ENCODE peak calls at places on chromosome 11, in eight cellular contexts. One of them, this sample, is unnamed.

GRCh38 chr11:33248416-33248957 is 8.7 kb upstream of the HIPK3 start:
- DNase-seq in keratinocyte: no peak
- DNase-seq in HepG2: peak; percentile 25
- DNase-seq in mesenchymal stem cell: peak; percentile 48
- DNase-seq in fibroblast of lung: peak; percentile 89
- DNase-seq in neuronal stem cell: no peak
- DNase-seq in H1: no peak
- DNase-seq in GM12878: no peak
- DNase-seq in this sample: peak; percentile 25

GRCh38 chr11:117792992-117793391 is 4.0 kb downstream of the DSCAML1 start:
- DNase-seq in keratinocyte: no peak
- DNase-seq in HepG2: no peak
- DNase-seq in mesenchymal stem cell: no peak
- DNase-seq in fibroblast of lung: no peak
- DNase-seq in neuronal stem cell: no peak
- DNase-seq in H1: no peak
- DNase-seq in GM12878: no peak
- DNase-seq in this sample: no peak

GRCh38 chr11:101586965-101587364 is 3.2 kb upstream of the TRPC6 start:
- DNase-seq in keratinocyte: no peak
- DNase-seq in HepG2: no peak
- DNase-seq in mesenchymal stem cell: no peak
- DNase-seq in fibroblast of lung: no peak
- DNase-seq in neuronal stem cell: no peak
- DNase-seq in H1: no peak
- DNase-seq in GM12878: no peak
- DNase-seq in this sample: no peak

GRCh38 chr11:11977206-11977938 is 31.1 kb downstream of the DKK3 start:
- DNase-seq in keratinocyte: no peak
- DNase-seq in HepG2: no peak
- DNase-seq in mesenchymal stem cell: peak; percentile 93
- DNase-seq in fibroblast of lung: peak; percentile 97
- DNase-seq in neuronal stem cell: no peak
- DNase-seq in H1: no peak
- DNase-seq in GM12878: no peak
- DNase-seq in this sample: no peak

GRCh38 chr11:74546752-74547151 is 45.6 kb upstream of the POLD3 start:
- DNase-seq in keratinocyte: peak; percentile 61
- DNase-seq in HepG2: peak; percentile 8
- DNase-seq in mesenchymal stem cell: no peak
- DNase-seq in fibroblast of lung: no peak
- DNase-seq in neuronal stem cell: no peak
- DNase-seq in H1: no peak
- DNase-seq in GM12878: no peak
- DNase-seq in this sample: peak; percentile 89

GRCh38 chr11:87597696-87598095 is 560.0 kb downstream of the TMEM135 start:
- DNase-seq in keratinocyte: no peak
- DNase-seq in HepG2: no peak
- DNase-seq in mesenchymal stem cell: no peak
- DNase-seq in fibroblast of lung: peak; percentile 31
- DNase-seq in neuronal stem cell: no peak
- DNase-seq in H1: no peak
- DNase-seq in GM12878: no peak
- DNase-seq in this sample: no peak

GRCh38 chr11:1674194-1674878 is 22.7 kb upstream of the KRTAP5-6 start:
- DNase-seq in keratinocyte: no peak
- DNase-seq in HepG2: no peak
- DNase-seq in mesenchymal stem cell: no peak
- DNase-seq in fibroblast of lung: no peak
- DNase-seq in neuronal stem cell: no peak
- DNase-seq in H1: no peak
- DNase-seq in GM12878: no peak
- DNase-seq in this sample: no peak

GRCh38 chr11:129077191-129077590 is 114.9 kb downstream of the ARHGAP32 start:
- DNase-seq in keratinocyte: no peak
- DNase-seq in HepG2: no peak
- DNase-seq in mesenchymal stem cell: no peak
- DNase-seq in fibroblast of lung: no peak
- DNase-seq in neuronal stem cell: no peak
- DNase-seq in H1: no peak
- DNase-seq in GM12878: no peak
- DNase-seq in this sample: no peak

GRCh38 chr11:117424781-117425180 is 97.1 kb downstream of the CEP164 start:
- DNase-seq in keratinocyte: no peak
- DNase-seq in HepG2: no peak
- DNase-seq in mesenchymal stem cell: peak; percentile 7
- DNase-seq in fibroblast of lung: no peak
- DNase-seq in neuronal stem cell: no peak
- DNase-seq in H1: no peak
- DNase-seq in GM12878: no peak
- DNase-seq in this sample: no peak

GRCh38 chr11:13009921-13010736 is 1.0 kb downstream of the RASSF10 start:
- DNase-seq in keratinocyte: no peak
- DNase-seq in HepG2: no peak
- DNase-seq in mesenchymal stem cell: no peak
- DNase-seq in fibroblast of lung: peak; percentile 50
- DNase-seq in neuronal stem cell: peak; percentile 56
- DNase-seq in H1: peak; percentile 17
- DNase-seq in GM12878: no peak
- DNase-seq in this sample: peak; percentile 46

GRCh38 chr11:7020183-7020917 is at the start of the genes NLRP14 and ZNF214:
- DNase-seq in keratinocyte: peak; percentile 26
- DNase-seq in HepG2: peak; percentile 90
- DNase-seq in mesenchymal stem cell: peak; percentile 94
- DNase-seq in fibroblast of lung: peak; percentile 92
- DNase-seq in neuronal stem cell: peak; percentile 95
- DNase-seq in H1: peak; percentile 80
- DNase-seq in GM12878: no peak
- DNase-seq in this sample: peak; percentile 98

GRCh38 chr11:7019500-7020182 is 505 bp downstream of the ZNF214 start:
- DNase-seq in keratinocyte: no peak
- DNase-seq in HepG2: no peak
- DNase-seq in mesenchymal stem cell: no peak
- DNase-seq in fibroblast of lung: peak; percentile 39
- DNase-seq in neuronal stem cell: no peak
- DNase-seq in H1: no peak
- DNase-seq in GM12878: no peak
- DNase-seq in this sample: peak; percentile 24

GRCh38 chr11:7016011-7016410 is 4.1 kb downstream of the ZNF214 start:
- DNase-seq in keratinocyte: no peak
- DNase-seq in HepG2: no peak
- DNase-seq in mesenchymal stem cell: no peak
- DNase-seq in fibroblast of lung: no peak
- DNase-seq in neuronal stem cell: no peak
- DNase-seq in H1: no peak
- DNase-seq in GM12878: no peak
- DNase-seq in this sample: no peak

GRCh38 chr11:7021318-7021717 is 1.0 kb downstream of the NLRP14 start:
- DNase-seq in keratinocyte: no peak
- DNase-seq in HepG2: no peak
- DNase-seq in mesenchymal stem cell: no peak
- DNase-seq in fibroblast of lung: no peak
- DNase-seq in neuronal stem cell: no peak
- DNase-seq in H1: no peak
- DNase-seq in GM12878: no peak
- DNase-seq in this sample: no peak
- H3K4me3 ChIP-seq in keratinocyte: no peak overlapping the region
- H3K4me3 ChIP-seq in HepG2: no peak overlapping the region
- H3K4me3 ChIP-seq in mesenchymal stem cell: no peak overlapping the region
- H3K4me3 ChIP-seq in fibroblast of lung: no peak overlapping the region
- H3K4me3 ChIP-seq in neuronal stem cell: no peak overlapping the region
- H3K4me3 ChIP-seq in H1: no peak overlapping the region
- H3K4me3 ChIP-seq in GM12878: no peak overlapping the region
- H3K4me3 ChIP-seq in this sample: no peak overlapping the region

GRCh38 chr11:69773626-69774353 is 1.4 kb downstream of the FGF4 start:
- DNase-seq in keratinocyte: no peak
- DNase-seq in HepG2: no peak
- DNase-seq in mesenchymal stem cell: no peak
- DNase-seq in fibroblast of lung: no peak
- DNase-seq in neuronal stem cell: no peak
- DNase-seq in H1: no peak
- DNase-seq in GM12878: no peak
- DNase-seq in this sample: no peak

GRCh38 chr11:69778373-69778772 is 3.2 kb upstream of the FGF4 start:
- DNase-seq in keratinocyte: no peak
- DNase-seq in HepG2: no peak
- DNase-seq in mesenchymal stem cell: no peak
- DNase-seq in fibroblast of lung: no peak
- DNase-seq in neuronal stem cell: no peak
- DNase-seq in H1: no peak
- DNase-seq in GM12878: no peak
- DNase-seq in this sample: no peak

GRCh38 chr11:69774354-69775162 is 583 bp downstream of the FGF4 start:
- DNase-seq in keratinocyte: no peak
- DNase-seq in HepG2: no peak
- DNase-seq in mesenchymal stem cell: no peak
- DNase-seq in fibroblast of lung: no peak
- DNase-seq in neuronal stem cell: no peak
- DNase-seq in H1: no peak
- DNase-seq in GM12878: no peak
- DNase-seq in this sample: no peak

GRCh38 chr11:69772646-69773045 is 2.5 kb downstream of the FGF4 start:
- DNase-seq in keratinocyte: no peak
- DNase-seq in HepG2: no peak
- DNase-seq in mesenchymal stem cell: no peak
- DNase-seq in fibroblast of lung: no peak
- DNase-seq in neuronal stem cell: no peak
- DNase-seq in H1: no peak
- DNase-seq in GM12878: no peak
- DNase-seq in this sample: no peak

GRCh38 chr11:69775163-69775755 is at the start of gene FGF4:
- DNase-seq in keratinocyte: no peak
- DNase-seq in HepG2: no peak
- DNase-seq in mesenchymal stem cell: no peak
- DNase-seq in fibroblast of lung: no peak
- DNase-seq in neuronal stem cell: no peak
- DNase-seq in H1: peak; percentile 21
- DNase-seq in GM12878: no peak
- DNase-seq in this sample: no peak
- H3K9ac ChIP-seq in keratinocyte: no peak within 1 kb of the TSS
- H3K9ac ChIP-seq in HepG2: no peak within 1 kb of the TSS
- H3K9ac ChIP-seq in mesenchymal stem cell: no peak within 1 kb of the TSS
- H3K9ac ChIP-seq in fibroblast of lung: no peak within 1 kb of the TSS
- H3K9ac ChIP-seq in neuronal stem cell: peak within 1 kb of the TSS; percentile 56
- H3K9ac ChIP-seq in H1: no peak within 1 kb of the TSS
- H3K9ac ChIP-seq in GM12878: no peak within 1 kb of the TSS
- H3K9ac ChIP-seq in this sample: no peak within 1 kb of the TSS

GRCh38 chr11:68934666-68935065 is 31.0 kb downstream of the IGHMBP2 start:
- DNase-seq in keratinocyte: no peak
- DNase-seq in HepG2: no peak
- DNase-seq in mesenchymal stem cell: no peak
- DNase-seq in fibroblast of lung: no peak
- DNase-seq in neuronal stem cell: no peak
- DNase-seq in H1: no peak
- DNase-seq in GM12878: no peak
- DNase-seq in this sample: no peak
- H3K36me3 ChIP-seq in keratinocyte: peaks cover 31% of the 10 kb centered on the region
- H3K36me3 ChIP-seq in HepG2: peaks cover 50% of the 10 kb centered on the region
- H3K36me3 ChIP-seq in mesenchymal stem cell: peaks cover 99% of the 10 kb centered on the region
- H3K36me3 ChIP-seq in fibroblast of lung: peaks cover 18% of the 10 kb centered on the region
- H3K36me3 ChIP-seq in neuronal stem cell: peaks cover 37% of the 10 kb centered on the region
- H3K36me3 ChIP-seq in H1: peaks cover 4% of the 10 kb centered on the region
- H3K36me3 ChIP-seq in GM12878: peaks cover 2% of the 10 kb centered on the region
- H3K36me3 ChIP-seq in this sample: peaks cover 16% of the 10 kb centered on the region

GRCh38 chr11:126058090-126058489 is 4.6 kb downstream of the CDON start:
- DNase-seq in keratinocyte: no peak
- DNase-seq in HepG2: no peak
- DNase-seq in mesenchymal stem cell: no peak
- DNase-seq in fibroblast of lung: no peak
- DNase-seq in neuronal stem cell: no peak
- DNase-seq in H1: no peak
- DNase-seq in GM12878: no peak
- DNase-seq in this sample: no peak
- H3K4me3 ChIP-seq in keratinocyte: no peak overlapping the region
- H3K4me3 ChIP-seq in HepG2: no peak overlapping the region
- H3K4me3 ChIP-seq in mesenchymal stem cell: peak overlapping the region; percentile 84
- H3K4me3 ChIP-seq in fibroblast of lung: no peak overlapping the region
- H3K4me3 ChIP-seq in neuronal stem cell: no peak overlapping the region
- H3K4me3 ChIP-seq in H1: no peak overlapping the region
- H3K4me3 ChIP-seq in GM12878: no peak overlapping the region
- H3K4me3 ChIP-seq in this sample: no peak overlapping the region

DNA sequence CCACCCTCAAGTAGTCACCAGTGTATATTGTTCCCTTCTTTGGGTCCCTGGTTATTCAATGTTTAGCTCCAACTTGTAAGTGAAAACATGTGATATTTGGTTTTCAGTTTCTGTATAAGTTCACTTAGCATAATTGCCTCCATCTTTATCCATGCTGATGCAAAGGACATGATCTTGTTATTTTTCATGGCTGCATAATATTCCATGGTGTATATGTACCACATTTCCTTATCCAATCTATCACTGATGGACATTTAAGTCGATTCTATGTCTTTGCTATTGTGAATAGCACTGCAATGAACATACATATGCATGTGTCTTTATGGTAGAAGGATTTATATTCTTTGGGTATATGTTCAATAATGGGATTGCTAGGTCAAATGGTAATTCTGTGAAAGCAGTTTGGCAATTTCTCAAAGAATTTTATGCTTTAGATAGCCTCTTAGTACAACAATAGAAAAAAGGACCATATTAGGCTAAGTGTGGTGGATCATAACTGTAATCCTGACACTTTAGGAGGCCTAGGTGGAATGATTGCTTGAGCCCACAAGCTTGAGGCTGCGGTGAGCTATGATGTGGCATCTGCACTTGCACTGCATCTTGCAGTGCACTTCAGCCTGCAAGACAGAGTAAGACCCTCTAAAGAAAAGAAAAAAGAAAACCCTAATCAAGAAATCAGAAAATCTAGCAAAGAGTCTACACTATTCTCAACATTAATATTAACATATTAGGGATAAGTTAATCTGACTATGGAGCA is 468.5 kb upstream of the FAT3 start:
- DNase-seq in keratinocyte: no peak
- DNase-seq in HepG2: no peak
- DNase-seq in mesenchymal stem cell: no peak
- DNase-seq in fibroblast of lung: no peak
- DNase-seq in neuronal stem cell: no peak
- DNase-seq in H1: no peak
- DNase-seq in GM12878: no peak
- DNase-seq in this sample: no peak
- H3K9ac ChIP-seq in keratinocyte: no peak overlapping the region
- H3K9ac ChIP-seq in HepG2: no peak overlapping the region
- H3K9ac ChIP-seq in mesenchymal stem cell: no peak overlapping the region
- H3K9ac ChIP-seq in fibroblast of lung: no peak overlapping the region
- H3K9ac ChIP-seq in neuronal stem cell: no peak overlapping the region
- H3K9ac ChIP-seq in H1: no peak overlapping the region
- H3K9ac ChIP-seq in GM12878: no peak overlapping the region
- H3K9ac ChIP-seq in this sample: no peak overlapping the region